ENCODE peak calls at places on chromosome 18, in four cellular contexts. One of them, this sample, is unnamed.

GRCh38 chr18:45962461-45962860 is 4.7 kb downstream of the EPG5 start:
- DNase-seq in A549: no peak
- DNase-seq in WTC11: no peak
- DNase-seq in HepG2: peak; percentile 45
- DNase-seq in this sample: peak; percentile 16

GRCh38 chr18:2920027-2920426 is 73.2 kb downstream of the EMILIN2 start:
- DNase-seq in HepG2: no peak
- DNase-seq in A549: no peak
- DNase-seq in WTC11: no peak
- DNase-seq in this sample: no peak

GRCh38 chr18:830315-830901 is 18.4 kb upstream of the YES1 start:
- DNase-seq in WTC11: no peak
- DNase-seq in HepG2: no peak
- DNase-seq in A549: no peak
- DNase-seq in this sample: peak; percentile 38

GRCh38 chr18:60846396-60846795 is 473.8 kb upstream of the MC4R start:
- DNase-seq in WTC11: no peak
- DNase-seq in A549: no peak
- DNase-seq in HepG2: no peak
- DNase-seq in this sample: no peak

GRCh38 chr18:51429644-51430043 is 232.2 kb upstream of the MEX3C start:
- DNase-seq in HepG2: no peak
- DNase-seq in A549: no peak
- DNase-seq in WTC11: no peak
- DNase-seq in this sample: no peak

GRCh38 chr18:36899289-36899688 is 70.4 kb downstream of the KIAA1328 start:
- DNase-seq in A549: peak; percentile 55
- DNase-seq in WTC11: no peak
- DNase-seq in HepG2: peak; percentile 31
- DNase-seq in this sample: peak; percentile 48

GRCh38 chr18:52002600-52002999 is 337.4 kb upstream of the DCC start:
- DNase-seq in HepG2: no peak
- DNase-seq in WTC11: no peak
- DNase-seq in A549: no peak
- DNase-seq in this sample: no peak

GRCh38 chr18:36025025-36025424 is 42.3 kb downstream of the RPRD1A start:
- DNase-seq in A549: no peak
- DNase-seq in HepG2: no peak
- DNase-seq in WTC11: no peak
- DNase-seq in this sample: no peak

GRCh38 chr18:74577019-74577418 is 20.7 kb upstream of the ZNF407 start:
- DNase-seq in HepG2: no peak
- DNase-seq in A549: no peak
- DNase-seq in WTC11: no peak
- DNase-seq in this sample: no peak

GRCh38 chr18:9108911-9109310 is 6.4 kb downstream of the NDUFV2 start:
- DNase-seq in HepG2: no peak
- DNase-seq in A549: no peak
- DNase-seq in WTC11: no peak
- DNase-seq in this sample: no peak

GRCh38 chr18:34493099-34493544 is 217.0 kb upstream of the DTNA start:
- DNase-seq in A549: peak; percentile 23
- DNase-seq in HepG2: peak; percentile 72
- DNase-seq in WTC11: peak; percentile 61
- DNase-seq in this sample: no peak

GRCh38 chr18:21634588-21635199 is 22.6 kb downstream of the SNRPD1 start:
- DNase-seq in WTC11: no peak
- DNase-seq in A549: no peak
- DNase-seq in HepG2: no peak
- DNase-seq in this sample: no peak

GRCh38 chr18:21632393-21632792 is 20.3 kb downstream of the SNRPD1 start:
- DNase-seq in HepG2: no peak
- DNase-seq in WTC11: no peak
- DNase-seq in A549: no peak
- DNase-seq in this sample: no peak

GRCh38 chr18:21629089-21629832 is 17.1 kb downstream of the SNRPD1 start:
- DNase-seq in HepG2: no peak
- DNase-seq in WTC11: no peak
- DNase-seq in A549: no peak
- DNase-seq in this sample: no peak
- TF ChIP-seq NR3C1 in HepG2: no peak
- TF ChIP-seq NR3C1 in WTC11: no peak
- TF ChIP-seq NR3C1 in A549: no peak
- TF ChIP-seq NR3C1 in this sample: no peak

GRCh38 chr18:23077493-23078256 is 57.6 kb upstream of the CABLES1 start:
- DNase-seq in HepG2: peak; percentile 75
- DNase-seq in WTC11: peak; percentile 21
- DNase-seq in A549: peak; percentile 73
- DNase-seq in this sample: no peak
- TF ChIP-seq NR3C1 in HepG2: no peak
- TF ChIP-seq NR3C1 in WTC11: no peak
- TF ChIP-seq NR3C1 in A549: no peak
- TF ChIP-seq NR3C1 in this sample: no peak

GRCh38 chr18:76422121-76422520 is 72.9 kb downstream of the ZNF516 start:
- DNase-seq in A549: no peak
- DNase-seq in WTC11: no peak
- DNase-seq in HepG2: no peak
- DNase-seq in this sample: no peak

GRCh38 chr18:76428396-76429261 is 66.4 kb downstream of the ZNF516 start:
- DNase-seq in HepG2: no peak
- DNase-seq in WTC11: no peak
- DNase-seq in A549: no peak
- DNase-seq in this sample: no peak

GRCh38 chr18:76426738-76427305 is 68.2 kb downstream of the ZNF516 start:
- DNase-seq in HepG2: peak; percentile 14
- DNase-seq in WTC11: peak; percentile 87
- DNase-seq in A549: peak; percentile 21
- DNase-seq in this sample: peak; percentile 60

GRCh38 chr18:76422838-76423237 is 72.2 kb downstream of the ZNF516 start:
- DNase-seq in WTC11: no peak
- DNase-seq in HepG2: no peak
- DNase-seq in A549: no peak
- DNase-seq in this sample: no peak

DNA sequence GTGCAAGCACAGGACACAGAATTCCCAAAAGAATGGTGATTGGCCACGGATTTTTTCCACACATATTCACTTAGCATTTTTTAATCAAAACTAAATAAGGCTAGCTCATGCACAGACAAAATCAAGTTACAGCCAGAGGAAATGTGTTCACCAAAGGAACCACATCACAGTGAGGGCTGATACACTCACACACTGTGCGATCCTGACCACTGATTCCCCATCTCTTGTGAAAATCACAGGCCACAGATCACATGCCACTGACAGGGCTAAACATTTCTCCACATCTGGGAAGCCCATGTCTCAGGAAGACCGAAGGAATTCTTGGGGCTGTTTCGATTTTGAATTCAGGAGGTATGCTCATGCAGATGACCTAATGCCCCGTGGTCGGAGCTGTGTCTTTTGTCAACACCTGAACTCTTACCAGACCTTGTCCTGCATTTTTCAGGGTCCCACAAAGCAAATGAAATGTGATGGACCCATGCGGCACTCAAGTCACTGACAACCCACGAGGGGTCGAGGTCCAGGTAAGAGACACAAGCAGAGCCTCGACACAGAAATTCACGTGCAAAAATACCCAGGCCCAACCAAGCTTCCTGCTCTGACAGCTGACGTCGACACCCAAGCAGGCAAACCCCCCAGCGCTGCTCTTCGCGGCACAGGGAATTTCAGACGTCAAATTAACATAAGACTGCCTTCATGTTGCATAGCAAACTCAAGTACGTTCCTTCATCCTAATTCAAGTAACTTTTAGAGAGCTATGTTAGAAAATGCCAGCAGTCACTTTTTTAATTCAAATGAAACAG is 69.5 kb downstream of the ZNF516 start:
- DNase-seq in WTC11: no peak
- DNase-seq in HepG2: no peak
- DNase-seq in A549: no peak
- DNase-seq in this sample: no peak
- TF ChIP-seq NR3C1 in WTC11: no peak
- TF ChIP-seq NR3C1 in HepG2: no peak
- TF ChIP-seq NR3C1 in A549: no peak
- TF ChIP-seq NR3C1 in this sample: no peak

GRCh38 chr18:44920441-44920840 is 239.8 kb downstream of the SETBP1 start:
- DNase-seq in A549: no peak
- DNase-seq in WTC11: no peak
- DNase-seq in HepG2: no peak
- DNase-seq in this sample: no peak

GRCh38 chr18:44917184-44917864 is 236.6 kb downstream of the SETBP1 start:
- DNase-seq in A549: no peak
- DNase-seq in WTC11: no peak
- DNase-seq in HepG2: no peak
- DNase-seq in this sample: no peak

GRCh38 chr18:44915661-44916060 is 235.0 kb downstream of the SETBP1 start:
- DNase-seq in A549: no peak
- DNase-seq in WTC11: no peak
- DNase-seq in HepG2: no peak
- DNase-seq in this sample: no peak

GRCh38 chr18:44916429-44917183 is 235.9 kb downstream of the SETBP1 start:
- DNase-seq in A549: no peak
- DNase-seq in WTC11: no peak
- DNase-seq in HepG2: no peak
- DNase-seq in this sample: no peak

GRCh38 chr18:44917865-44918476 is 237.3 kb downstream of the SETBP1 start:
- DNase-seq in HepG2: peak; percentile 10
- DNase-seq in WTC11: no peak
- DNase-seq in A549: no peak
- DNase-seq in this sample: no peak
- TF ChIP-seq NR3C1 in HepG2: no peak
- TF ChIP-seq NR3C1 in WTC11: no peak
- TF ChIP-seq NR3C1 in A549: no peak
- TF ChIP-seq NR3C1 in this sample: no peak

GRCh38 chr18:47628898-47629297 is 301.6 kb downstream of the SMAD2 start:
- DNase-seq in A549: no peak
- DNase-seq in HepG2: no peak
- DNase-seq in WTC11: no peak
- DNase-seq in this sample: no peak
- TF ChIP-seq NR3C1 in A549: no peak
- TF ChIP-seq NR3C1 in HepG2: no peak
- TF ChIP-seq NR3C1 in WTC11: no peak
- TF ChIP-seq NR3C1 in this sample: no peak